ENCODE peak calls at places on chromosomes 4 and X, in eight cellular contexts. One of them, this sample, is unnamed.

GRCh38 chrX:103415528-103415927 is 39.2 kb downstream of the BEX3 start:
- ATAC-seq in foreskin keratinocyte: no peak
- ATAC-seq in lower lobe of right lung: no peak
- ATAC-seq in activated T-helper 17 cell treated with anti-CD3 and anti-CD28 coated beads, Interleukin-2, amount 50 U/mL, for 72 hours: peak
- ATAC-seq in effector memory CD8-positive, alpha-beta T cell: no peak
- ATAC-seq in A549: no peak
- ATAC-seq in left cardiac atrium: no peak
- ATAC-seq in T-cell: no peak
- ATAC-seq in this sample: no peak

GRCh38 chr4:163200950-163201349 is 34.3 kb upstream of the NAF1 start:
- ATAC-seq in foreskin keratinocyte: no peak
- ATAC-seq in lower lobe of right lung: no peak
- ATAC-seq in activated T-helper 17 cell treated with anti-CD3 and anti-CD28 coated beads, Interleukin-2, amount 50 U/mL, for 72 hours: no peak
- ATAC-seq in effector memory CD8-positive, alpha-beta T cell: no peak
- ATAC-seq in A549: no peak
- ATAC-seq in left cardiac atrium: no peak
- ATAC-seq in T-cell: no peak
- ATAC-seq in this sample: no peak

GRCh38 chrX:72125331-72126047 is 6.2 kb downstream of the RTL5 start:
- ATAC-seq in foreskin keratinocyte: no peak
- ATAC-seq in lower lobe of right lung: no peak
- ATAC-seq in activated T-helper 17 cell treated with anti-CD3 and anti-CD28 coated beads, Interleukin-2, amount 50 U/mL, for 72 hours: no peak
- ATAC-seq in effector memory CD8-positive, alpha-beta T cell: peak
- ATAC-seq in A549: no peak
- ATAC-seq in left cardiac atrium: no peak
- ATAC-seq in T-cell: no peak
- ATAC-seq in this sample: no peak

GRCh38 chr4:113173865-113174264 is 124.4 kb downstream of the ANK2 start:
- ATAC-seq in foreskin keratinocyte: peak
- ATAC-seq in lower lobe of right lung: no peak
- ATAC-seq in activated T-helper 17 cell treated with anti-CD3 and anti-CD28 coated beads, Interleukin-2, amount 50 U/mL, for 72 hours: no peak
- ATAC-seq in effector memory CD8-positive, alpha-beta T cell: no peak
- ATAC-seq in A549: no peak
- ATAC-seq in left cardiac atrium: no peak
- ATAC-seq in T-cell: no peak
- ATAC-seq in this sample: no peak

GRCh38 chr4:173516621-173517612 is 13.1 kb downstream of the HAND2 start:
- ATAC-seq in foreskin keratinocyte: no peak
- ATAC-seq in lower lobe of right lung: no peak
- ATAC-seq in activated T-helper 17 cell treated with anti-CD3 and anti-CD28 coated beads, Interleukin-2, amount 50 U/mL, for 72 hours: no peak
- ATAC-seq in effector memory CD8-positive, alpha-beta T cell: no peak
- ATAC-seq in A549: no peak
- ATAC-seq in left cardiac atrium: peak
- ATAC-seq in T-cell: no peak
- ATAC-seq in this sample: peak

GRCh38 chrX:153592966-153593688 is 5.8 kb downstream of the CCNQ start:
- ATAC-seq in foreskin keratinocyte: no peak
- ATAC-seq in lower lobe of right lung: peak
- ATAC-seq in activated T-helper 17 cell treated with anti-CD3 and anti-CD28 coated beads, Interleukin-2, amount 50 U/mL, for 72 hours: no peak
- ATAC-seq in effector memory CD8-positive, alpha-beta T cell: no peak
- ATAC-seq in A549: no peak
- ATAC-seq in left cardiac atrium: peak
- ATAC-seq in T-cell: no peak
- ATAC-seq in this sample: peak

GRCh38 chr4:98706200-98706813 is 47.9 kb upstream of the TSPAN5 start:
- ATAC-seq in foreskin keratinocyte: no peak
- ATAC-seq in lower lobe of right lung: peak
- ATAC-seq in activated T-helper 17 cell treated with anti-CD3 and anti-CD28 coated beads, Interleukin-2, amount 50 U/mL, for 72 hours: peak
- ATAC-seq in effector memory CD8-positive, alpha-beta T cell: peak
- ATAC-seq in A549: no peak
- ATAC-seq in left cardiac atrium: peak
- ATAC-seq in T-cell: peak
- ATAC-seq in this sample: no peak

GRCh38 chr4:86947494-86948120 is 12.8 kb downstream of the AFF1 start:
- ATAC-seq in foreskin keratinocyte: no peak
- ATAC-seq in lower lobe of right lung: peak
- ATAC-seq in activated T-helper 17 cell treated with anti-CD3 and anti-CD28 coated beads, Interleukin-2, amount 50 U/mL, for 72 hours: no peak
- ATAC-seq in effector memory CD8-positive, alpha-beta T cell: peak
- ATAC-seq in A549: no peak
- ATAC-seq in left cardiac atrium: no peak
- ATAC-seq in T-cell: no peak
- ATAC-seq in this sample: no peak

GRCh38 chrX:123291623-123292022 is 107.5 kb downstream of the GRIA3 start:
- ATAC-seq in foreskin keratinocyte: no peak
- ATAC-seq in lower lobe of right lung: no peak
- ATAC-seq in activated T-helper 17 cell treated with anti-CD3 and anti-CD28 coated beads, Interleukin-2, amount 50 U/mL, for 72 hours: no peak
- ATAC-seq in effector memory CD8-positive, alpha-beta T cell: no peak
- ATAC-seq in A549: no peak
- ATAC-seq in left cardiac atrium: no peak
- ATAC-seq in T-cell: no peak
- ATAC-seq in this sample: no peak

GRCh38 chr4:8709050-8709728 is 116.6 kb downstream of the CPZ start:
- ATAC-seq in foreskin keratinocyte: no peak
- ATAC-seq in lower lobe of right lung: no peak
- ATAC-seq in activated T-helper 17 cell treated with anti-CD3 and anti-CD28 coated beads, Interleukin-2, amount 50 U/mL, for 72 hours: no peak
- ATAC-seq in effector memory CD8-positive, alpha-beta T cell: no peak
- ATAC-seq in A549: no peak
- ATAC-seq in left cardiac atrium: no peak
- ATAC-seq in T-cell: no peak
- ATAC-seq in this sample: no peak

GRCh38 chr4:184688447-184688846 is 38.9 kb downstream of the PRIMPOL start:
- ATAC-seq in foreskin keratinocyte: peak
- ATAC-seq in lower lobe of right lung: no peak
- ATAC-seq in activated T-helper 17 cell treated with anti-CD3 and anti-CD28 coated beads, Interleukin-2, amount 50 U/mL, for 72 hours: peak
- ATAC-seq in effector memory CD8-positive, alpha-beta T cell: no peak
- ATAC-seq in A549: peak
- ATAC-seq in left cardiac atrium: no peak
- ATAC-seq in T-cell: no peak
- ATAC-seq in this sample: peak

GRCh38 chr4:70722199-70722791 is 531 bp downstream of the RUFY3 start:
- ATAC-seq in foreskin keratinocyte: no peak
- ATAC-seq in lower lobe of right lung: no peak
- ATAC-seq in activated T-helper 17 cell treated with anti-CD3 and anti-CD28 coated beads, Interleukin-2, amount 50 U/mL, for 72 hours: peak
- ATAC-seq in effector memory CD8-positive, alpha-beta T cell: peak
- ATAC-seq in A549: no peak
- ATAC-seq in left cardiac atrium: peak
- ATAC-seq in T-cell: peak
- ATAC-seq in this sample: peak

GRCh38 chr4:176274441-176274840 is 5.4 kb upstream of the ASB5 start:
- ATAC-seq in foreskin keratinocyte: peak
- ATAC-seq in lower lobe of right lung: no peak
- ATAC-seq in activated T-helper 17 cell treated with anti-CD3 and anti-CD28 coated beads, Interleukin-2, amount 50 U/mL, for 72 hours: no peak
- ATAC-seq in effector memory CD8-positive, alpha-beta T cell: no peak
- ATAC-seq in A549: no peak
- ATAC-seq in left cardiac atrium: no peak
- ATAC-seq in T-cell: no peak
- ATAC-seq in this sample: no peak

GRCh38 chr4:185805979-185806378 is 6.0 kb downstream of the SORBS2 start:
- ATAC-seq in foreskin keratinocyte: no peak
- ATAC-seq in lower lobe of right lung: no peak
- ATAC-seq in activated T-helper 17 cell treated with anti-CD3 and anti-CD28 coated beads, Interleukin-2, amount 50 U/mL, for 72 hours: no peak
- ATAC-seq in effector memory CD8-positive, alpha-beta T cell: no peak
- ATAC-seq in A549: no peak
- ATAC-seq in left cardiac atrium: no peak
- ATAC-seq in T-cell: no peak
- ATAC-seq in this sample: no peak

GRCh38 chrX:136880003-136880451 is 498 bp downstream of the RBMX start:
- ATAC-seq in foreskin keratinocyte: peak
- ATAC-seq in lower lobe of right lung: peak
- ATAC-seq in activated T-helper 17 cell treated with anti-CD3 and anti-CD28 coated beads, Interleukin-2, amount 50 U/mL, for 72 hours: peak
- ATAC-seq in effector memory CD8-positive, alpha-beta T cell: peak
- ATAC-seq in A549: peak
- ATAC-seq in left cardiac atrium: peak
- ATAC-seq in T-cell: peak
- ATAC-seq in this sample: peak

GRCh38 chrX:124343016-124343415 is 3.3 kb upstream of the SH2D1A start:
- ATAC-seq in foreskin keratinocyte: no peak
- ATAC-seq in lower lobe of right lung: no peak
- ATAC-seq in activated T-helper 17 cell treated with anti-CD3 and anti-CD28 coated beads, Interleukin-2, amount 50 U/mL, for 72 hours: no peak
- ATAC-seq in effector memory CD8-positive, alpha-beta T cell: peak
- ATAC-seq in A549: no peak
- ATAC-seq in left cardiac atrium: no peak
- ATAC-seq in T-cell: peak
- ATAC-seq in this sample: no peak

GRCh38 chrX:39331062-39331704 is 529.9 kb downstream of the MID1IP1 start:
- ATAC-seq in foreskin keratinocyte: no peak
- ATAC-seq in lower lobe of right lung: no peak
- ATAC-seq in activated T-helper 17 cell treated with anti-CD3 and anti-CD28 coated beads, Interleukin-2, amount 50 U/mL, for 72 hours: peak
- ATAC-seq in effector memory CD8-positive, alpha-beta T cell: no peak
- ATAC-seq in A549: no peak
- ATAC-seq in left cardiac atrium: no peak
- ATAC-seq in T-cell: no peak
- ATAC-seq in this sample: no peak

GRCh38 chrX:135652602-135653001 is 60.8 kb upstream of the CT45A1 start:
- ATAC-seq in foreskin keratinocyte: no peak
- ATAC-seq in lower lobe of right lung: no peak
- ATAC-seq in activated T-helper 17 cell treated with anti-CD3 and anti-CD28 coated beads, Interleukin-2, amount 50 U/mL, for 72 hours: no peak
- ATAC-seq in effector memory CD8-positive, alpha-beta T cell: no peak
- ATAC-seq in A549: no peak
- ATAC-seq in left cardiac atrium: no peak
- ATAC-seq in T-cell: no peak
- ATAC-seq in this sample: no peak

GRCh38 chr4:20095805-20096541 is 155.7 kb upstream of the SLIT2 start:
- ATAC-seq in foreskin keratinocyte: no peak
- ATAC-seq in lower lobe of right lung: no peak
- ATAC-seq in activated T-helper 17 cell treated with anti-CD3 and anti-CD28 coated beads, Interleukin-2, amount 50 U/mL, for 72 hours: no peak
- ATAC-seq in effector memory CD8-positive, alpha-beta T cell: no peak
- ATAC-seq in A549: no peak
- ATAC-seq in left cardiac atrium: no peak
- ATAC-seq in T-cell: no peak
- ATAC-seq in this sample: no peak

GRCh38 chr4:37392540-37393255 is 148.2 kb downstream of the NWD2 start:
- ATAC-seq in foreskin keratinocyte: peak
- ATAC-seq in lower lobe of right lung: peak
- ATAC-seq in activated T-helper 17 cell treated with anti-CD3 and anti-CD28 coated beads, Interleukin-2, amount 50 U/mL, for 72 hours: no peak
- ATAC-seq in effector memory CD8-positive, alpha-beta T cell: no peak
- ATAC-seq in A549: no peak
- ATAC-seq in left cardiac atrium: peak
- ATAC-seq in T-cell: no peak
- ATAC-seq in this sample: no peak

GRCh38 chrX:107708762-107709161 is 66.8 kb downstream of the TSC22D3 start:
- ATAC-seq in foreskin keratinocyte: no peak
- ATAC-seq in lower lobe of right lung: no peak
- ATAC-seq in activated T-helper 17 cell treated with anti-CD3 and anti-CD28 coated beads, Interleukin-2, amount 50 U/mL, for 72 hours: no peak
- ATAC-seq in effector memory CD8-positive, alpha-beta T cell: no peak
- ATAC-seq in A549: no peak
- ATAC-seq in left cardiac atrium: no peak
- ATAC-seq in T-cell: no peak
- ATAC-seq in this sample: no peak

GRCh38 chr4:67558493-67558892 is at the start of gene STAP1:
- ATAC-seq in foreskin keratinocyte: no peak
- ATAC-seq in lower lobe of right lung: no peak
- ATAC-seq in activated T-helper 17 cell treated with anti-CD3 and anti-CD28 coated beads, Interleukin-2, amount 50 U/mL, for 72 hours: peak
- ATAC-seq in effector memory CD8-positive, alpha-beta T cell: peak
- ATAC-seq in A549: no peak
- ATAC-seq in left cardiac atrium: no peak
- ATAC-seq in T-cell: peak
- ATAC-seq in this sample: no peak

GRCh38 chrX:39886282-39886681 is 211.5 kb downstream of the BCOR start:
- ATAC-seq in foreskin keratinocyte: no peak
- ATAC-seq in lower lobe of right lung: peak
- ATAC-seq in activated T-helper 17 cell treated with anti-CD3 and anti-CD28 coated beads, Interleukin-2, amount 50 U/mL, for 72 hours: no peak
- ATAC-seq in effector memory CD8-positive, alpha-beta T cell: no peak
- ATAC-seq in A549: no peak
- ATAC-seq in left cardiac atrium: peak
- ATAC-seq in T-cell: no peak
- ATAC-seq in this sample: no peak

GRCh38 chr4:56315041-56315440 is 72.2 kb downstream of the AASDH start:
- ATAC-seq in foreskin keratinocyte: no peak
- ATAC-seq in lower lobe of right lung: no peak
- ATAC-seq in activated T-helper 17 cell treated with anti-CD3 and anti-CD28 coated beads, Interleukin-2, amount 50 U/mL, for 72 hours: no peak
- ATAC-seq in effector memory CD8-positive, alpha-beta T cell: no peak
- ATAC-seq in A549: no peak
- ATAC-seq in left cardiac atrium: no peak
- ATAC-seq in T-cell: no peak
- ATAC-seq in this sample: no peak

GRCh38 chrX:132631579-132632232 is 142.9 kb upstream of the MBNL3 start:
- ATAC-seq in foreskin keratinocyte: peak
- ATAC-seq in lower lobe of right lung: peak
- ATAC-seq in activated T-helper 17 cell treated with anti-CD3 and anti-CD28 coated beads, Interleukin-2, amount 50 U/mL, for 72 hours: no peak
- ATAC-seq in effector memory CD8-positive, alpha-beta T cell: no peak
- ATAC-seq in A549: peak
- ATAC-seq in left cardiac atrium: peak
- ATAC-seq in T-cell: no peak
- ATAC-seq in this sample: peak

GRCh38 chr4:118264096-118264495 is 88.7 kb downstream of the PRSS12 start:
- ATAC-seq in foreskin keratinocyte: no peak
- ATAC-seq in lower lobe of right lung: no peak
- ATAC-seq in activated T-helper 17 cell treated with anti-CD3 and anti-CD28 coated beads, Interleukin-2, amount 50 U/mL, for 72 hours: no peak
- ATAC-seq in effector memory CD8-positive, alpha-beta T cell: no peak
- ATAC-seq in A549: no peak
- ATAC-seq in left cardiac atrium: no peak
- ATAC-seq in T-cell: no peak
- ATAC-seq in this sample: no peak

GRCh38 chr4:9762823-9763475 is 18.5 kb upstream of the DRD5 start:
- ATAC-seq in foreskin keratinocyte: peak
- ATAC-seq in lower lobe of right lung: no peak
- ATAC-seq in activated T-helper 17 cell treated with anti-CD3 and anti-CD28 coated beads, Interleukin-2, amount 50 U/mL, for 72 hours: no peak
- ATAC-seq in effector memory CD8-positive, alpha-beta T cell: no peak
- ATAC-seq in A549: peak
- ATAC-seq in left cardiac atrium: peak
- ATAC-seq in T-cell: no peak
- ATAC-seq in this sample: no peak

GRCh38 chr4:123649248-123649643 is 252.7 kb downstream of the SPRY1 start:
- ATAC-seq in foreskin keratinocyte: peak
- ATAC-seq in lower lobe of right lung: peak
- ATAC-seq in activated T-helper 17 cell treated with anti-CD3 and anti-CD28 coated beads, Interleukin-2, amount 50 U/mL, for 72 hours: no peak
- ATAC-seq in effector memory CD8-positive, alpha-beta T cell: no peak
- ATAC-seq in A549: no peak
- ATAC-seq in left cardiac atrium: no peak
- ATAC-seq in T-cell: no peak
- ATAC-seq in this sample: no peak

GRCh38 chr4:1192493-1193205 is 20.3 kb upstream of the SPON2 start:
- ATAC-seq in foreskin keratinocyte: peak
- ATAC-seq in lower lobe of right lung: peak
- ATAC-seq in activated T-helper 17 cell treated with anti-CD3 and anti-CD28 coated beads, Interleukin-2, amount 50 U/mL, for 72 hours: no peak
- ATAC-seq in effector memory CD8-positive, alpha-beta T cell: no peak
- ATAC-seq in A549: peak
- ATAC-seq in left cardiac atrium: peak
- ATAC-seq in T-cell: no peak
- ATAC-seq in this sample: peak

GRCh38 chr4:140688711-140689598 is 67.2 kb downstream of the TBC1D9 start:
- ATAC-seq in foreskin keratinocyte: peak
- ATAC-seq in lower lobe of right lung: no peak
- ATAC-seq in activated T-helper 17 cell treated with anti-CD3 and anti-CD28 coated beads, Interleukin-2, amount 50 U/mL, for 72 hours: no peak
- ATAC-seq in effector memory CD8-positive, alpha-beta T cell: no peak
- ATAC-seq in A549: no peak
- ATAC-seq in left cardiac atrium: no peak
- ATAC-seq in T-cell: no peak
- ATAC-seq in this sample: peak

GRCh38 chr4:128385683-128386304 is 98.2 kb upstream of the PGRMC2 start:
- ATAC-seq in foreskin keratinocyte: peak
- ATAC-seq in lower lobe of right lung: peak
- ATAC-seq in activated T-helper 17 cell treated with anti-CD3 and anti-CD28 coated beads, Interleukin-2, amount 50 U/mL, for 72 hours: no peak
- ATAC-seq in effector memory CD8-positive, alpha-beta T cell: no peak
- ATAC-seq in A549: peak
- ATAC-seq in left cardiac atrium: no peak
- ATAC-seq in T-cell: no peak
- ATAC-seq in this sample: peak